ENCODE peak calls at places on chromosomes 7 and 10, in seven cellular contexts. E, L, R, H, S, J and G are unnamed samples.

GRCh38 chr7:82441916-82442478 is 1.6 kb downstream of the CACNA2D1 start:
- DNase-seq in E (no peak), L (no peak), R (peak), H (no peak), S (peak), J (peak), G (peak)

GRCh38 chr10:15197276-15197675 is 28.8 kb upstream of the NMT2 start:
- DNase-seq in E (no peak), L (no peak), R (no peak), H (no peak), S (no peak), J (peak), G (no peak)

GRCh38 chr7:1176891-1177373 is 16.9 kb upstream of the ZFAND2A start:
- DNase-seq in E (peak), L (peak), R (peak), H (no peak), S (peak), J (peak), G (peak)

GRCh38 chr10:101775273-101776131 is at the start of gene FGF8:
- DNase-seq in E (no peak), L (no peak), R (peak), H (no peak), S (no peak), J (no peak), G (peak)

GRCh38 chr7:71708710-71709109 is 576.8 kb downstream of the GALNT17 start:
- DNase-seq in E (no peak), L (no peak), R (no peak), H (no peak), S (no peak), J (no peak), G (no peak)

GRCh38 chr7:516216-516605 is 3.4 kb downstream of the PDGFA start:
- DNase-seq in E (no peak), L (no peak), R (no peak), H (no peak), S (peak), J (no peak), G (no peak)

GRCh38 chr7:22378199-22378961 is 21.4 kb upstream of the RAPGEF5 start:
- DNase-seq in E (peak), L (no peak), R (no peak), H (no peak), S (no peak), J (no peak), G (no peak)

GRCh38 chr10:99775850-99776249 is 6.6 kb upstream of the ABCC2 start:
- DNase-seq in E (no peak), L (no peak), R (no peak), H (peak), S (peak), J (peak), G (peak)

GRCh38 chr7:36283711-36284130 is 105.9 kb upstream of the ANLN start:
- DNase-seq in E (peak), L (peak), R (no peak), H (no peak), S (no peak), J (no peak), G (peak)

GRCh38 chr7:25951414-25952276 is 200.4 kb upstream of the NFE2L3 start:
- DNase-seq in E (peak), L (no peak), R (peak), H (no peak), S (no peak), J (peak), G (peak)

GRCh38 chr7:80916770-80917681 is 1.8 kb downstream of the SEMA3C start:
- DNase-seq in E (no peak), L (no peak), R (no peak), H (no peak), S (peak), J (peak), G (peak)

GRCh38 chr10:110777661-110778060 is 94.1 kb upstream of the PDCD4 start:
- DNase-seq in E (no peak), L (no peak), R (no peak), H (no peak), S (no peak), J (no peak), G (no peak)

GRCh38 chr10:86159797-86160196 is 206.8 kb downstream of the GRID1 start:
- DNase-seq in E (no peak), L (no peak), R (no peak), H (no peak), S (no peak), J (no peak), G (no peak)

GRCh38 chr7:70893422-70893821 is 238.5 kb upstream of the GALNT17 start:
- DNase-seq in E (peak), L (no peak), R (no peak), H (no peak), S (no peak), J (no peak), G (no peak)

GRCh38 chr7:116236020-116236630 is 25.8 kb downstream of the TES start:
- DNase-seq in E (peak), L (no peak), R (peak), H (no peak), S (peak), J (peak), G (peak)

GRCh38 chr7:36300696-36301350 is 88.8 kb upstream of the ANLN start:
- DNase-seq in E (no peak), L (no peak), R (no peak), H (no peak), S (peak), J (peak), G (peak)

GRCh38 chr10:127872871-127873600 is 19.7 kb downstream of the CLRN3 start:
- DNase-seq in E (peak), L (no peak), R (no peak), H (no peak), S (no peak), J (peak), G (no peak)

GRCh38 chr7:83648464-83649241 is at the start of gene SEMA3E:
- DNase-seq in E (no peak), L (no peak), R (peak), H (peak), S (peak), J (peak), G (no peak)

GRCh38 chr7:102321351-102322201 is 34.7 kb downstream of the SPDYE6 start:
- DNase-seq in E (peak), L (no peak), R (peak), H (no peak), S (no peak), J (peak), G (peak)